ENCODE peak calls at places on chromosome 13, in four cellular contexts. W, M, H and C are unnamed samples. For H3K36me3, the result is how much of the 10 kb centered on the place peaks cover.

GRCh38 chr13:93244141-93244917 is 17.7 kb downstream of the GPC6 start:
- DNase-seq in M (no peak), W (no peak), H (no peak), C (no peak)

GRCh38 chr13:52652980-52653303 is 306 bp downstream of the SUGT1 start:
- DNase-seq in H (no peak), M (no peak), W (no peak), C (no peak)

GRCh38 chr13:23697772-23698313 is 127.6 kb downstream of the TNFRSF19 start:
- DNase-seq in H (no peak), M (no peak), W (no peak), C (peak)

GRCh38 chr13:24192036-24192810 is 31.7 kb downstream of the SPATA13 start:
- DNase-seq in M (no peak), H (no peak), W (no peak), C (no peak)

GRCh38 chr13:101204270-101205011 is 211.9 kb downstream of the NALCN start:
- DNase-seq in H (no peak), W (no peak), M (no peak), C (no peak)

GRCh38 chr13:48866204-48866603 is 109.5 kb upstream of the FNDC3A start:
- DNase-seq in W (no peak), H (no peak), M (no peak), C (no peak)

GRCh38 chr13:28486144-28486543 is 8.8 kb downstream of the FLT1 start:
- DNase-seq in M (no peak), W (no peak), H (no peak), C (no peak)

GRCh38 chr13:107808388-107808787 is 406.9 kb downstream of the LIG4 start:
- DNase-seq in M (no peak), H (no peak), W (no peak), C (no peak)

GRCh38 chr13:32426191-32426980 is 1.5 kb downstream of the N4BP2L1 start:
- DNase-seq in W (no peak), M (no peak), H (peak), C (no peak)

GRCh38 chr13:80161896-80162295 is 179.0 kb downstream of the SPRY2 start:
- DNase-seq in W (no peak), H (no peak), M (no peak), C (no peak)

GRCh38 chr13:93861818-93862217 is 617.7 kb downstream of the DCT start:
- DNase-seq in M (no peak), W (no peak), H (no peak), C (no peak)

GRCh38 chr13:33455291-33455690 is 169.7 kb upstream of the STARD13 start:
- DNase-seq in H (no peak), M (no peak), W (no peak), C (no peak)

GRCh38 chr13:24493356-24493755 is 19.2 kb downstream of the PARP4 start:
- DNase-seq in W (no peak), M (no peak), H (no peak), C (no peak)

GRCh38 chr13:92768592-92768991 is 458.0 kb upstream of the GPC6 start:
- DNase-seq in W (no peak), H (no peak), M (no peak), C (no peak)

GRCh38 chr13:48950507-48950886 is 25.2 kb upstream of the FNDC3A start:
- DNase-seq in M (no peak), W (no peak), H (no peak), C (no peak)

GRCh38 chr13:49183672-49184315 is 36.3 kb upstream of the MLNR start:
- DNase-seq in M (no peak), W (no peak), H (no peak), C (no peak)

GRCh38 chr13:112655898-112656297 is 33.9 kb upstream of the ATP11A start:
- DNase-seq in H (no peak), M (no peak), W (no peak), C (no peak)

GRCh38 chr13:94480672-94481145 is 1.2 kb upstream of the DCT start:
- DNase-seq in H (no peak), M (no peak), W (no peak), C (no peak)

GRCh38 chr13:23488442-23488841 is 54.9 kb upstream of the SACS start:
- DNase-seq in H (no peak), W (no peak), M (no peak), C (no peak)

GRCh38 chr13:39881887-39882286 is 226.4 kb downstream of the COG6 start:
- DNase-seq in W (no peak), M (no peak), H (no peak), C (no peak)

GRCh38 chr13:75776550-75776949 is 140.4 kb downstream of the LMO7 start:
- DNase-seq in M (no peak), W (no peak), H (no peak), C (no peak)

GRCh38 chr13:23724196-23724970 is 154.2 kb downstream of the TNFRSF19 start:
- DNase-seq in M (no peak), H (no peak), W (no peak), C (no peak)

GRCh38 chr13:49603318-49603717 is 18.0 kb upstream of the RCBTB1 start:
- DNase-seq in H (no peak), W (no peak), M (no peak), C (no peak)

GRCh38 chr13:71979616-71980015 is 112.6 kb upstream of the DACH1 start:
- DNase-seq in W (no peak), M (no peak), H (no peak), C (no peak)
- TF ChIP-seq CTCF in W (peak), M (peak), H (no peak), C (no peak)

GRCh38 chr13:95601906-95602305 is 42.6 kb downstream of the DZIP1 start:
- DNase-seq in H (no peak), M (no peak), W (no peak), C (no peak)

GRCh38 chr13:95603887-95604533 is 40.5 kb downstream of the DZIP1 start:
- DNase-seq in W (no peak), H (no peak), M (peak), C (no peak)

GRCh38 chr13:95607363-95607762 is 37.1 kb downstream of the DZIP1 start:
- DNase-seq in M (no peak), W (no peak), H (no peak), C (no peak)

GRCh38 chr13:95605426-95606125 is 38.9 kb downstream of the DZIP1 start:
- DNase-seq in M (no peak), H (no peak), W (no peak), C (no peak)

GRCh38 chr13:95604534-95604915 is 40.0 kb downstream of the DZIP1 start:
- DNase-seq in H (no peak), W (no peak), M (no peak), C (no peak)
- H3K27ac ChIP-seq in H (no peak), W (no peak), M (peak), C (no peak)

DNA sequence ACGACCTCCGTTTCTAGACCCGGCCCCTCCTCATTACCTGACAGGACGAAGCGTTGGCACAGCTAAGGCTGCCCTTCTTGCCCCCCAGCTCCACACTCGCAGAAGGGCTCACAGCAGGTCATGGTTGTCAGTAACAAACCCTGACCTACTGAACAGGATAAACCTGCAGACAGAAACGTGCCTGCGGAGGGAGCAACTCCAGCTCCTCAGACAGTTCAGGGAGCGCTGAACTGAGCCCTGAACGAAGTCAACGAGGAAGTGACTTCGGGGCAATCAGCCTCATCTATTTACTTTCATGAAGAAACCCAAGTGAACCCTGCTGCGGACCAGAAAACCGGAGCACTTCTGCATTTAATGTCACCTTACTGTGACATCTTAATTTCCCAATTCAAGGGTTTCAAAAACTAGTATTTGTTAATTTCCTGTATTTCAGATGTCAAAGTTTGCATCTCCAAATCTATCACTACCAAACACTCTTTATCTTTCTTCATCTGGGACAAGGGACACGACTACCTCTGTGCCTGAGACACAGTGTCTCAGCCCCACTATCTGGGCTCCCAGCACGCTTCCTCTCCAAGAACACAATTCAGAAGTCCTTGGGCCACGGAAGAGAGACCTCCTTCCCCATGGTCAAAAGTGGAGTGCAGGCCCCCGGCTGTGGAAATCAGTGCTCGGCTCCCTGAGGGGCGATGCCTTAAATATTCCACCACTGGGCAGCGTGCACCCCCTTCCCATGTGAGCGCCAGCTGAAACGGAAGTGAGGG is 40.2 kb downstream of the CARS2 start:
- DNase-seq in W (no peak), M (no peak), H (peak), C (no peak)
- H3K36me3 ChIP-seq in W (under half), M (under half), H (half or more), C (under half)

DNA sequence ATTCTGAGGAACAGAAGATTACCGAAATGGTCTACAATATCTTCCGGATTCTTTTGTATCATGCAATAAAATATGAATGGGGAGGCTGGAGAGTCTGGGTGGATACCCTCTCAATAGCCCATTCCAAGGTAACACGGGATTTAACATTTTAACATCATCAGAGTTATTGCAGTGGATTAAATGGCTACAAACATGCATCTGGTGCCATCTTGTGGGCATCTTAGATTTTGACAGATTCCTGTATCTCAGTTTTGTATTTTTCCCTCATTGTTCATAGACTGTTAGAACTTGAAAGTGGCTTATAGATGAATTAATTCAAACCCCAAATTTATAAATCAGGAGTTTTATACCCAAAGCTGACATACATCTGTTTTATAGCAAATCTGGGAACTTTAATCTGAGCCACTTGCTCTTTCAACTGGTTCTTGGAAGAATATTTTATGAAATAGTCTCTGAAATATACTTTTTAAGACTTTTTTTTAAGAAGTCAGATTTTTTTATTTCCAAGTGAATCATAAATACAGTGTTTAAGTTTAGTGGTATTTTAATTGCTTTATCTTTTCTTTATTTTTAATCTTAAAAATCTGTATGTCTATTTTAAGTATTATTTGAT is 215.2 kb downstream of the NBEA start:
- DNase-seq in W (no peak), H (no peak), M (peak), C (no peak)
- TF ChIP-seq CTCF in W (peak), H (peak), M (peak), C (peak)

DNA sequence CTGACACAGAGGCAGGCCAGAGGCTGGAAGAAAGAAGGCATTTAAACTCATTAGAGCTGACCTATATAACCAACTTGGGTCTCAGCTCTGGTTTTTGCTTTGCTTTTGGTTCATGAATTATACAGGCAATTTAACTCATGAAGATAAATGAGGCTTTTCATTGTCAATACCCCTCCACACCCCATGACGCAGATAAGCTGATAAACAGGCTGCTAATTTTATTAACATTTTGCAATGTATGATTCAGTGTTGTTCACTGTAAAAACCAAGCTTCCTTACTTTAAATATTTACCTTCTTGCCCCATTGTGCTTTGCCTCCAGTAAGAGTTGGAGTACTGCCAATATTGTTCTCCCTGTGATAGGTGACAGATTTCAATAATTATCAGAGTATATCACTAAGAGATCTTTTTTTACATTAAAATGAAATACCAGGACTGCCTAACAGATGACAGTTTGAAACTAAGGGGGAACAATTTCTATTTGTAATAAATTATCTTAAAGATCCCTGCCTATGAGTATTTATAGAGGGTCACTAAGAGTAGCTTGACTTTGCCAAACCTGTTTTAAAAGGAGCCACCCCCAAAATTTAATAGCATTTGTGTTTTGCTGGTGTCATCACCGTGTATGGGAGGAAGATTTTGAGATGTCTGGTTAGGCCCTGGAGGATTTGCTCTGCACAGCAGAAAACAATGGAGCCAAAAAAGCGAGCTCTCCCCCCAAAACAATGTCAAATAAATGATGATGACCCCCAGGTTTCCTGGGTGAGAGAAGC is 472.7 kb upstream of the NBEA start:
- DNase-seq in M (no peak), W (no peak), H (no peak), C (no peak)
- H3K27ac ChIP-seq in M (no peak), W (no peak), H (no peak), C (peak)

DNA sequence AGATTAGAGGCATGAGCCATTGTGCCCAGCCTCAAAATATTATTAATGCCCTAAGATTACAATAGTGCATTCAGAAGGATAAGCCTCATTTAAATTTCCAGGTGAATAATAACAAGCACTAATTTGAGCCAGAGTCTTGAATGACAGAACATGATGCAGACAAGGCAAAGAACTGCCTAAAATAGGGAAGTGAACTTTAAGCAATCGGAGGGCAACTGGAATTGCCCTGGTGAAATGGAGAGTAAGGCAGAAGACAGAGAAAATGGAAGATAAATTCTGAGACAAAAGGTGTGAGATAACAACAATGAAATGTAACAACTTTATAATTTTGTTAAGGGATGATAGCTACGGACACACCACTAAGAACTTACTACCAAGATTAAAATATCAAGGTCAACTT is 199.9 kb downstream of the DIAPH3 start:
- DNase-seq in W (no peak), M (no peak), H (no peak), C (no peak)
- H3K36me3 ChIP-seq in W (under half), M (under half), H (under half), C (under half)

GRCh38 chr13:60155978-60156377 is 7.8 kb downstream of the DIAPH3 start:
- DNase-seq in M (no peak), H (no peak), W (no peak), C (no peak)
- TF ChIP-seq CTCF in M (no peak), H (no peak), W (no peak), C (no peak)

GRCh38 chr13:20991741-20992520 is 69.5 kb downstream of the LATS2 start:
- DNase-seq in W (no peak), H (no peak), M (no peak), C (no peak)

GRCh38 chr13:20993661-20994440 is 67.5 kb downstream of the LATS2 start:
- DNase-seq in W (no peak), H (no peak), M (no peak), C (no peak)

GRCh38 chr13:20995245-20995829 is 66.0 kb downstream of the LATS2 start:
- DNase-seq in H (no peak), W (no peak), M (no peak), C (no peak)

GRCh38 chr13:20994441-20994821 is 67.0 kb downstream of the LATS2 start:
- DNase-seq in W (no peak), M (no peak), H (no peak), C (peak)

DNA sequence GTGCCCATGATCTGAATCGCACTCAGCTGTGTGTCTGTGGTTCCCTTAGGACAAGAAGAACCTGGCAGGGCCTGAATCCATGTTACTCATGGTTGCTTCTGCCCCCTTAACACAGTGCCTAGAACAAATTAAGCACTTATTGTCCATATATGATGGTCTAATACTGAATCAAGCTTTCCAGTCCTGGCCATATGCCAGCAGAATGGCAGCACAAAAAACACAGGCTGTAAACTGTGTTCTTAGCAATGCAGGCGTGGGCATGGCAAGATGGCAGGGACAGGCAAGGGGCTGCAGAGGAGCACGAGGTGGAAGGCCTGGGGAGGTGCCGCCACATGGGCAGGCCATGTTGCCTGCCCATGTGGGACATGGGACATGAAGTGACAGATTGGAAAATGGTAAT is 68.2 kb downstream of the LATS2 start:
- DNase-seq in M (no peak), H (no peak), W (no peak), C (no peak)
- H3K27ac ChIP-seq in M (no peak), H (no peak), W (no peak), C (no peak)

DNA sequence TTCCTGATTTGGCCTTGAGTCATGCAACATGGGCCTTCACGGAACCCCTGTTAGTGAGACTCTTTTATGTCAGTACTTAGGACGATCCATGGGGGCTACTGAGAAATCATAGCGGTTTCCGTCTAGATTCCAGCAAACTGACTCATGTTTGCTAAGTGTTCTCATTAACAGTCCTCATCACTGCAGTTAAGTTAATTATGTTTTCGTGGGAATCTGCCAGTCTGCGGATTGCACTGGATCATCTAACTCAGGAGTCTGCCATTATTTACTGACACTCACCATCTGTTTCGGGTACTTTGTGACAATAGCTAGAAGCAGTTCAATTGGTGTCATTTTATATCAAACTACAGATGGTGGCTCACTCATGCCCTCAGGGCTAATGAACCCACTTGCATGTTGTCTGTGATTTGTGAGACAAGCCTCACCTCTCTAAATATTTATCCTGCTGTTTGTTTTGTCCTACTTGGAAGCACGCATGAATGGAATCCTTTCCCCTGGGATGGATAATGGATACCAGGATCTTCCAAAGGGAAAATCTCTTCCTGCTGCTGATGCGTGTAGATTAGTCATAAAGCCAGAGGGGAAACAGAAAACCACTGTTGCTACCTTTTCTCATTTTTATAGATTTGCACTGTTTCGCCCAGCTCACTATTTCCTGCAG is 61.8 kb downstream of the RAB20 start:
- DNase-seq in H (no peak), W (no peak), M (no peak), C (no peak)
- H3K36me3 ChIP-seq in H (half or more), W (under half), M (under half), C (half or more)

DNA sequence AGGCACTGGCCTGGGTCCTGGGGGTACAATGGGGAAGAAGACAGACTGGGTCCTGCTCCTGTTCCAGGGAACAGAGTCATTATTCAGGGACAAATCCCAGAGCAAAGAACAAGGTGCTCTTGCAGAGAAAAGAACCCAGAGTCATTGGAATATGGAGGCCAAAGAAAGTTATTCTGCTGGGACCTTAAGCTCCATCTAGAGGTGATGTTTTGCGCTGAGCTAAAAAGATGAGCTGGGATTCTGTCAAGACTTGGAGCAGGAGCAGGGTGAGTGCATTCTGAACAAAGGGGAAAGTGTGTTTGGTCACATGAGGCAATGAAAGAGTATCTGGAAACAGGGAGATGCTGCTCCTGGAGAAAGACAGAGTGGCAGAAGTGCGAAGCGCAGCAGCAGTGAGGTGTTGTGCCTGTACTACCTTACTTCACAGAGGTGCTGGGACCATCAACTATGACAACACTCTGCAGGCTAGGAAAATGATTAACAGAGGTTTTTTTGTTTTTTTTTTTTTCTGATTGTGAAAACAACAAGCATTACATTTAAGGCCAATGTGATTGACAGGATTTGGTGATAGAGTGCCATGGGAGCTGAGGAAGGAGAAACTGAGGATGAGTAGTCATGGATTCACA is 95.3 kb upstream of the TNFSF11 start:
- DNase-seq in W (no peak), H (no peak), M (no peak), C (no peak)
- TF ChIP-seq CTCF in W (peak), H (no peak), M (no peak), C (no peak)